ENCODE peak calls at places on chromosomes 2 and 18, in four cellular contexts. One of them, this sample, is unnamed.

GRCh38 chr2:212259236-212259635 is 279.4 kb downstream of the ERBB4 start:
- DNase-seq in HepG2: no peak
- DNase-seq in GM12878: no peak
- DNase-seq in K562: no peak
- DNase-seq in this sample: no peak

GRCh38 chr2:98912221-98912851 is 23.7 kb downstream of the CRACDL start:
- DNase-seq in K562: no peak
- DNase-seq in GM12878: no peak
- DNase-seq in HepG2: no peak
- DNase-seq in this sample: peak

GRCh38 chr18:51340332-51340731 is 142.9 kb upstream of the MEX3C start:
- DNase-seq in HepG2: no peak
- DNase-seq in GM12878: no peak
- DNase-seq in K562: no peak
- DNase-seq in this sample: no peak

GRCh38 chr2:109482371-109482841 is 131.4 kb downstream of the SEPTIN10 start:
- DNase-seq in GM12878: no peak
- DNase-seq in HepG2: no peak
- DNase-seq in K562: no peak
- DNase-seq in this sample: peak

GRCh38 chr2:233094614-233095013 is 34.5 kb downstream of the INPP5D start:
- DNase-seq in K562: no peak
- DNase-seq in HepG2: no peak
- DNase-seq in GM12878: no peak
- DNase-seq in this sample: no peak

GRCh38 chr2:66595556-66595955 is 160.6 kb downstream of the MEIS1 start:
- DNase-seq in GM12878: no peak
- DNase-seq in K562: no peak
- DNase-seq in HepG2: no peak
- DNase-seq in this sample: no peak

GRCh38 chr2:63660060-63660459 is 71.3 kb downstream of the MDH1 start:
- DNase-seq in HepG2: no peak
- DNase-seq in GM12878: no peak
- DNase-seq in K562: no peak
- DNase-seq in this sample: no peak

GRCh38 chr18:74410441-74410992 is 46.6 kb downstream of the DIPK1C start:
- DNase-seq in HepG2: no peak
- DNase-seq in K562: no peak
- DNase-seq in GM12878: no peak
- DNase-seq in this sample: no peak

GRCh38 chr2:212897296-212897695 is 254.1 kb downstream of the IKZF2 start:
- DNase-seq in K562: no peak
- DNase-seq in GM12878: no peak
- DNase-seq in HepG2: no peak
- DNase-seq in this sample: no peak

GRCh38 chr2:62785810-62786593 is 80.5 kb downstream of the EHBP1 start:
- DNase-seq in GM12878: no peak
- DNase-seq in HepG2: no peak
- DNase-seq in K562: no peak
- DNase-seq in this sample: no peak

GRCh38 chr2:64581018-64581417 is 56.9 kb downstream of the AFTPH start:
- DNase-seq in HepG2: no peak
- DNase-seq in K562: no peak
- DNase-seq in GM12878: no peak
- DNase-seq in this sample: no peak

GRCh38 chr18:46868171-46868921 is 49.0 kb downstream of the PIAS2 start:
- DNase-seq in HepG2: no peak
- DNase-seq in K562: no peak
- DNase-seq in GM12878: no peak
- DNase-seq in this sample: no peak

GRCh38 chr2:102848366-102848839 is 86.6 kb downstream of the TMEM182 start:
- DNase-seq in HepG2: peak
- DNase-seq in K562: peak
- DNase-seq in GM12878: no peak
- DNase-seq in this sample: peak

GRCh38 chr2:53880756-53881155 is 21.0 kb upstream of the GPR75 start:
- DNase-seq in HepG2: no peak
- DNase-seq in GM12878: no peak
- DNase-seq in K562: no peak
- DNase-seq in this sample: no peak

GRCh38 chr2:46239847-46240181 is 57.4 kb upstream of the EPAS1 start:
- DNase-seq in HepG2: no peak
- DNase-seq in GM12878: peak
- DNase-seq in K562: no peak
- DNase-seq in this sample: no peak

GRCh38 chr2:38716185-38716584 is 35.0 kb downstream of the SRSF7 start:
- DNase-seq in K562: no peak
- DNase-seq in HepG2: peak
- DNase-seq in GM12878: no peak
- DNase-seq in this sample: no peak

GRCh38 chr2:218839893-218840292 is 8.3 kb upstream of the PRKAG3 start:
- DNase-seq in GM12878: no peak
- DNase-seq in K562: no peak
- DNase-seq in HepG2: no peak
- DNase-seq in this sample: no peak

GRCh38 chr2:206225435-206226232 is 48.8 kb upstream of the ZDBF2 start:
- DNase-seq in HepG2: no peak
- DNase-seq in GM12878: peak
- DNase-seq in K562: no peak
- DNase-seq in this sample: no peak

GRCh38 chr2:222810044-222810443 is 50.8 kb upstream of the ACSL3 start:
- DNase-seq in GM12878: no peak
- DNase-seq in HepG2: no peak
- DNase-seq in K562: no peak
- DNase-seq in this sample: no peak

GRCh38 chr18:56285387-56286055 is 352.9 kb downstream of the TXNL1 start:
- DNase-seq in K562: no peak
- DNase-seq in HepG2: no peak
- DNase-seq in GM12878: no peak
- DNase-seq in this sample: no peak

DNA sequence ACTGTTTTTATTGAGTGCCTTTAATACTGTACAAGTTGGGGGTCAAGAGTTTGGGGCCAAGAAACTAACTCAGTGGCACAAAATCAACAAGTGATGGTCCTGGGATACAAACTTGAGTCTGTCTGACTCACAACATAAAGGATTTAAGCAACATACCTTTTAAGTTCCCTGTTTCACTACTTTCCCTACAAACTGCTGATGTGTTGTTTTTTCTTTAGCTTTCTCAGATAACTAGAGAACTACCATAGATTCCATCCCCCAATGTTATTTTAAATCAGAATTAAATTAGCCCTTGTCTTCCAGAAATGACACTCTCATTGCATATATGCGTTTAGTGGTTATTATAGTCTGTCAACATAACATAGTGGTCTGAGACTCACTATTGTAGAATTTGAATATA is 58.1 kb upstream of the TTC21B start:
- DNase-seq in GM12878: no peak
- DNase-seq in HepG2: no peak
- DNase-seq in K562: no peak
- DNase-seq in this sample: no peak
- H3K9ac ChIP-seq in GM12878: no peak
- H3K9ac ChIP-seq in HepG2: no peak
- H3K9ac ChIP-seq in K562: no peak
- H3K9ac ChIP-seq in this sample: no peak

GRCh38 chr18:79912409-79912991 is 39.0 kb downstream of the SLC66A2 start:
- DNase-seq in K562: no peak
- DNase-seq in HepG2: no peak
- DNase-seq in GM12878: no peak
- DNase-seq in this sample: no peak
- H3K4me2 ChIP-seq in K562: no peak
- H3K4me2 ChIP-seq in HepG2: no peak
- H3K4me2 ChIP-seq in GM12878: no peak
- H3K4me2 ChIP-seq in this sample: no peak

GRCh38 chr2:170146784-170147183 is 31.2 kb upstream of the MYO3B start:
- DNase-seq in K562: no peak
- DNase-seq in HepG2: no peak
- DNase-seq in GM12878: no peak
- DNase-seq in this sample: no peak
- TF ChIP-seq MYC in K562: no peak
- TF ChIP-seq MYC in HepG2: no peak
- TF ChIP-seq MYC in GM12878: no peak
- TF ChIP-seq MYC in this sample: no peak

DNA sequence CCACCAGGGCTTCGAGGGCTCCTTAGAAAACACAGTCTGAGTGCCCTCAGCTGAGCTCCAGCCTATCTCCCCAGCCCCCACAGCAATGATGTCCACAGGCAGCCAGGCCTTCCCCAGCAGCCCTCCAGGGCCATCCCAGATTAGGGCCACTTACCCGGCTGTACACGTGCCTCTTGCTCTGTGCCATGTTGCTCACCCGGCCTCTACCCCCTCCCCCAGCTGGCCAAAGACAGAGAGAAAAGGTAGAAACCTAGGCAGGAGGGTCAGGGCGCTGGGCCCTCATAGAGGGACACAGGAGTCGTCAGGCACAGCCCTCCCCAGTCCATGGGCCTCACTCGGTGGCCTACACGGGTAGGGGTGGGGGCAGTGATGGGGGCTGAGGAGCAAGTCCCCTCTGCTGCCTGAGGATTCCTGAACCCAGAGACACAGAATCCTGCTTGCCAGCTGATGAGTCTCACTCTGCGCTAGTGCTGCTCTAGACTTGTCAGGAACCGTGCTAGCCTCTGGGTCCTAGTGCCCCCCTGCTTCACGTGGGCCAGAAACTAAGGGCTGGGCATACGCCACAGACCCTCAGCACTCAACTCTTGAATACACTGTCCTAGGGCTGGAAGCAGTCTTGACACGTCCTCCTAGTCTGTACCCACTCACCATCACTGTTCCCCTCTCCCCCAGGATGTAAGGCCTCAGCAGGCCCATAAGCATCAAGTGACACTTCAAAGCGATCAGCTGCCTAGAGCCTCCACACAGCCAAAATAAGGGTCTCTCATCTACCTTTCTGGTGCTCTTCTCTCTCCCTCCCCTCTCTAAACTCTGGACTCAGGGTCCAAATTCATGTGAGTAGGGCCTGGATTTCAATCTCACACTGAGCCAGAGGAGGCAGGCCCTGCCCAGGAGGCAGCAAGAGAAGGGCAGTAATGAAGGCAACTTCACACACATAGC is at the start of gene DCTN1:
- DNase-seq in HepG2: peak
- DNase-seq in K562: peak
- DNase-seq in GM12878: no peak
- DNase-seq in this sample: peak
- H3K9ac ChIP-seq in HepG2: no peak
- H3K9ac ChIP-seq in K562: peak
- H3K9ac ChIP-seq in GM12878: no peak
- H3K9ac ChIP-seq in this sample: no peak

GRCh38 chr18:58241026-58241679 is 197.1 kb downstream of the NEDD4L start:
- DNase-seq in GM12878: no peak
- DNase-seq in HepG2: no peak
- DNase-seq in K562: no peak
- DNase-seq in this sample: no peak
- H3K4me2 ChIP-seq in GM12878: no peak
- H3K4me2 ChIP-seq in HepG2: no peak
- H3K4me2 ChIP-seq in K562: no peak
- H3K4me2 ChIP-seq in this sample: no peak

GRCh38 chr2:55871637-55872036 is 51.9 kb downstream of the EFEMP1 start:
- DNase-seq in K562: no peak
- DNase-seq in HepG2: no peak
- DNase-seq in GM12878: no peak
- DNase-seq in this sample: no peak
- TF ChIP-seq MYC in K562: no peak
- TF ChIP-seq MYC in HepG2: no peak
- TF ChIP-seq MYC in GM12878: no peak
- TF ChIP-seq MYC in this sample: no peak

GRCh38 chr18:11391636-11392035 is 217.8 kb upstream of the SLC35G4 start:
- DNase-seq in GM12878: no peak
- DNase-seq in HepG2: no peak
- DNase-seq in K562: no peak
- DNase-seq in this sample: no peak
- H3K9ac ChIP-seq in GM12878: no peak
- H3K9ac ChIP-seq in HepG2: no peak
- H3K9ac ChIP-seq in K562: no peak
- H3K9ac ChIP-seq in this sample: no peak

GRCh38 chr2:68404164-68404563 is 39.1 kb downstream of the PLEK start:
- DNase-seq in GM12878: no peak
- DNase-seq in K562: no peak
- DNase-seq in HepG2: no peak
- DNase-seq in this sample: no peak
- H3K4me2 ChIP-seq in GM12878: peak
- H3K4me2 ChIP-seq in K562: no peak
- H3K4me2 ChIP-seq in HepG2: no peak
- H3K4me2 ChIP-seq in this sample: no peak

DNA sequence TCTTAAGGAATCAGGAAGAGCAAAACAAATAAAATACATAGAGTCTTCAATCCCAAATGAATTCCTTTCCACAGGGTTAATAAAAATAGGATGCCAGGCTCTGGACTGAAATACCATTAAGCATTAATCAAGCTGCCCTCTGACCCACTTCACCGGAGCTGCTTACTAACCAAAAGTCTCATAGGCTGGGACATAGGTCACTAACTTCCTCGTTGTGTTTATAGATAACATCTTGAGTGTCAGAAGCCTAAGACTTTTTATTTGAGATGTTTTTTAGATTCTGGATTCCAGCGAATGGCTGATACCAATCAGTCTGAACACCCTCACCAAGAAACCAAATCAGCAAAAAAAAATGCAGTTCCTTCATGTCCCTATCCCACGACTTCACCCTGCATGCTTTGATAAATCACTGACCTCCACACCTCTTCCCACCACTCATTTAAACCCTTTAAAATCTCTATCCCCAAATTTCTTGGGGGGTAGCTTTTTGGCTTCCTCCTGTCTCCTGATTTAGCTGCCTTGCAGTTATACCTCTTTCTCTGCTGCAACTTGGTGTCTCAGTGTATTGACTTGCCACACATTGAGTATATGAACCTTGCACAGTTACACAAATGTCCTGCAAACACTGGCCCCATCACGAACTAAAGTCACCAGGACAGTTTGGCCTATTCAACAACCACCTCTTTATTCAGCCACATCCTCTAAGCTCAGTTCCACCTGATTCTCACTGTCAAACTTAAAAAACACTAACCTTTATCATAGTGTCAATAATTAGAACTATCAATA is 399.3 kb downstream of the METTL4 start:
- DNase-seq in GM12878: no peak
- DNase-seq in K562: no peak
- DNase-seq in HepG2: peak
- DNase-seq in this sample: no peak
- TF ChIP-seq MYC in GM12878: no peak
- TF ChIP-seq MYC in K562: no peak
- TF ChIP-seq MYC in HepG2: no peak
- TF ChIP-seq MYC in this sample: no peak

GRCh38 chr2:120684225-120684624 is 51.4 kb upstream of the GLI2 start:
- DNase-seq in K562: no peak
- DNase-seq in GM12878: no peak
- DNase-seq in HepG2: no peak
- DNase-seq in this sample: no peak

GRCh38 chr2:120684691-120685402 is 50.8 kb upstream of the GLI2 start:
- DNase-seq in GM12878: no peak
- DNase-seq in HepG2: no peak
- DNase-seq in K562: no peak
- DNase-seq in this sample: no peak

GRCh38 chr2:120685403-120686297 is 50.0 kb upstream of the GLI2 start:
- DNase-seq in HepG2: no peak
- DNase-seq in GM12878: no peak
- DNase-seq in K562: no peak
- DNase-seq in this sample: no peak

GRCh38 chr2:120687210-120687609 is 48.5 kb upstream of the GLI2 start:
- DNase-seq in GM12878: no peak
- DNase-seq in K562: no peak
- DNase-seq in HepG2: no peak
- DNase-seq in this sample: no peak

GRCh38 chr2:120686511-120687168 is 49.0 kb upstream of the GLI2 start:
- DNase-seq in K562: peak
- DNase-seq in HepG2: no peak
- DNase-seq in GM12878: no peak
- DNase-seq in this sample: no peak
- H3K9ac ChIP-seq in K562: no peak
- H3K9ac ChIP-seq in HepG2: no peak
- H3K9ac ChIP-seq in GM12878: no peak
- H3K9ac ChIP-seq in this sample: no peak

This sample was measured in endothelial cell of umbilical vein.